ENCODE peak calls at places on chromosomes 2 and 18, in six cellular contexts. Q, D, A, U, B and P are unnamed samples.
A peak's percentile ranks its signal among the peaks of the same experiment; 100 is the strongest.

GRCh38 chr2:153543639-153544071 is 65.1 kb upstream of the RPRM start:
- DNase-seq in Q (no peak), U (peak; percentile 52), D (no peak), A (peak; percentile 47), B (no peak), P (no peak)

GRCh38 chr2:11179899-11180298 is 24.6 kb downstream of the SLC66A3 start:
- DNase-seq in D (no peak), Q (peak; percentile 48), A (no peak), B (no peak), U (no peak), P (no peak)

GRCh38 chr2:86368181-86368824 is 30.9 kb upstream of the REEP1 start:
- DNase-seq in Q (peak; percentile 39), B (peak; percentile 69), D (peak; percentile 60), A (peak; percentile 73), U (peak; percentile 79), P (no peak)

GRCh38 chr2:97851172-97851571 is 137.8 kb downstream of the ZAP70 start:
- DNase-seq in D (no peak), B (no peak), Q (no peak), A (no peak), U (no peak), P (no peak)

GRCh38 chr18:56436651-56437050 is 201.7 kb downstream of the TXNL1 start:
- DNase-seq in Q (no peak), A (no peak), D (no peak), U (no peak), B (no peak), P (no peak)

GRCh38 chr2:209577376-209578357 is 153.8 kb downstream of the MAP2 start:
- DNase-seq in U (no peak), A (no peak), B (peak; percentile 59), D (peak; percentile 7), Q (peak; percentile 6), P (peak; percentile 70)

GRCh38 chr2:183927367-183928355 is 670.7 kb upstream of the ZNF804A start:
- DNase-seq in A (peak; percentile 13), D (peak; percentile 88), B (no peak), U (no peak), Q (peak; percentile 12), P (peak; percentile 53)

GRCh38 chr2:107248932-107249331 is 363.0 kb upstream of the ST6GAL2 start:
- DNase-seq in Q (no peak), D (no peak), U (no peak), B (no peak), A (no peak), P (no peak)

GRCh38 chr2:124533226-124533954 is 508.3 kb downstream of the CNTNAP5 start:
- DNase-seq in Q (no peak), D (no peak), A (no peak), B (no peak), U (peak; percentile 44), P (no peak)

GRCh38 chr2:98348066-98348561 is 1.9 kb downstream of the CNGA3 start:
- DNase-seq in U (peak; percentile 75), D (peak; percentile 21), Q (no peak), A (peak; percentile 95), B (peak; percentile 30), P (peak; percentile 32)

GRCh38 chr18:68083776-68084175 is 567.3 kb upstream of the DSEL start:
- DNase-seq in A (no peak), Q (peak; percentile 56), B (no peak), D (no peak), U (no peak), P (no peak)

GRCh38 chr18:56789004-56789888 is 138.1 kb downstream of the WDR7 start:
- DNase-seq in A (peak; percentile 79), U (peak; percentile 59), D (peak; percentile 23), B (no peak), Q (peak; percentile 13), P (peak; percentile 37)

GRCh38 chr2:177393381-177393780 is 808 bp downstream of the AGPS start:
- DNase-seq in U (no peak), B (no peak), Q (no peak), A (peak; percentile 21), D (peak; percentile 24), P (no peak)

GRCh38 chr18:34600118-34600517 is 110.0 kb upstream of the DTNA start:
- DNase-seq in D (no peak), A (no peak), Q (peak; percentile 53), U (no peak), B (no peak), P (no peak)

GRCh38 chr2:96116424-96116878 is at the start of gene ADRA2B:
- DNase-seq in Q (no peak), D (peak; percentile 30), A (peak; percentile 85), B (peak; percentile 71), U (peak; percentile 90), P (peak; percentile 58)

GRCh38 chr2:234203135-234203984 is 152.9 kb downstream of the SPP2 start:
- DNase-seq in B (no peak), D (peak; percentile 98), A (no peak), Q (peak; percentile 96), U (no peak), P (peak; percentile 15)

GRCh38 chr2:80300346-80300745 is 4.2 kb downstream of the LRRTM1 start:
- DNase-seq in D (no peak), U (no peak), A (peak; percentile 23), Q (no peak), B (no peak), P (no peak)

GRCh38 chr2:96305091-96305978 is at the start of gene SNRNP200:
- DNase-seq in A (peak; percentile 91), Q (peak; percentile 72), B (peak; percentile 80), U (peak; percentile 86), D (peak; percentile 87), P (peak; percentile 89)

GRCh38 chr2:217650229-217650628 is 352.6 kb downstream of the TNS1 start:
- DNase-seq in B (no peak), D (no peak), A (peak; percentile 44), U (peak; percentile 35), Q (no peak), P (no peak)

GRCh38 chr2:95721726-95722125 is 129.9 kb downstream of the TRIM43 start:
- DNase-seq in Q (no peak), U (no peak), D (no peak), B (no peak), A (no peak), P (no peak)

GRCh38 chr2:105536175-105536574 is 137.3 kb upstream of the FHL2 start:
- DNase-seq in B (no peak), Q (no peak), U (no peak), D (no peak), A (no peak), P (no peak)

GRCh38 chr2:196987654-196988364 is 61.3 kb upstream of the PGAP1 start:
- DNase-seq in B (no peak), A (peak; percentile 53), U (no peak), D (peak; percentile 98), Q (peak; percentile 98), P (peak; percentile 68)

GRCh38 chr2:30266051-30266621 is 34.8 kb downstream of the LBH start:
- DNase-seq in D (peak; percentile 20), B (no peak), A (no peak), U (no peak), Q (no peak), P (no peak)

GRCh38 chr2:60794271-60794863 is 38.3 kb downstream of the PAPOLG start:
- DNase-seq in D (peak; percentile 29), U (no peak), Q (peak; percentile 27), A (peak; percentile 18), B (no peak), P (peak; percentile 74)

GRCh38 chr18:3540805-3541548 is 91.0 kb downstream of the TGIF1 start:
- DNase-seq in Q (no peak), B (no peak), A (peak; percentile 71), D (no peak), U (no peak), P (no peak)

GRCh38 chr2:119248311-119248710 is 24.7 kb downstream of the STEAP3 start:
- DNase-seq in Q (peak; percentile 88), B (no peak), U (no peak), A (no peak), D (peak; percentile 55), P (no peak)

GRCh38 chr2:200357845-200358244 is 51.4 kb downstream of the SPATS2L start:
- DNase-seq in U (no peak), D (no peak), A (no peak), Q (no peak), B (no peak), P (no peak)

GRCh38 chr18:74283646-74284045 is 8.1 kb downstream of the CYB5A start:
- DNase-seq in Q (no peak), D (no peak), A (no peak), B (no peak), U (no peak), P (no peak)
- H3K9ac ChIP-seq in Q (no peak overlapping the region), D (peak overlapping the region; percentile 5), A (no peak overlapping the region), B (no peak overlapping the region), U (no peak overlapping the region), P (no peak overlapping the region)

GRCh38 chr2:70753978-70754377 is 14.0 kb downstream of the ADD2 start:
- DNase-seq in A (no peak), D (no peak), U (no peak), B (no peak), Q (no peak), P (no peak)

GRCh38 chr2:70756126-70756525 is 11.9 kb downstream of the ADD2 start:
- DNase-seq in Q (no peak), D (no peak), U (no peak), B (no peak), A (no peak), P (no peak)

GRCh38 chr2:70751881-70752280 is 16.1 kb downstream of the ADD2 start:
- DNase-seq in U (no peak), A (no peak), D (no peak), B (no peak), Q (no peak), P (no peak)

GRCh38 chr2:70750320-70750719 is 17.7 kb downstream of the ADD2 start:
- DNase-seq in Q (no peak), B (no peak), U (no peak), D (no peak), A (peak; percentile 81), P (no peak)

GRCh38 chr2:70753031-70753430 is 15.0 kb downstream of the ADD2 start:
- DNase-seq in U (no peak), A (no peak), B (no peak), D (no peak), Q (no peak), P (no peak)
- H3K27me3 ChIP-seq in U (no peaks in the 10 kb centered on the region), A (no peaks in the 10 kb centered on the region), B (no peaks in the 10 kb centered on the region), D (peaks cover 9% of the 10 kb centered on the region), Q (no peaks in the 10 kb centered on the region), P (no peaks in the 10 kb centered on the region)

GRCh38 chr18:5625076-5625475 is 81.3 kb upstream of the EPB41L3 start:
- DNase-seq in A (peak; percentile 43), D (no peak), U (peak; percentile 48), Q (no peak), B (no peak), P (no peak)
- H3K18ac ChIP-seq in A (peak overlapping the region; percentile 11), D (no peak overlapping the region), U (no peak overlapping the region), Q (no peak overlapping the region), B (no peak overlapping the region), P (peak overlapping the region; percentile 43)

GRCh38 chr2:66568650-66569300 is 133.8 kb downstream of the MEIS1 start:
- DNase-seq in B (no peak), A (no peak), D (no peak), U (no peak), Q (no peak), P (no peak)
- H3K9ac ChIP-seq in B (no peak overlapping the region), A (no peak overlapping the region), D (peak overlapping the region; percentile 17), U (no peak overlapping the region), Q (no peak overlapping the region), P (no peak overlapping the region)

DNA sequence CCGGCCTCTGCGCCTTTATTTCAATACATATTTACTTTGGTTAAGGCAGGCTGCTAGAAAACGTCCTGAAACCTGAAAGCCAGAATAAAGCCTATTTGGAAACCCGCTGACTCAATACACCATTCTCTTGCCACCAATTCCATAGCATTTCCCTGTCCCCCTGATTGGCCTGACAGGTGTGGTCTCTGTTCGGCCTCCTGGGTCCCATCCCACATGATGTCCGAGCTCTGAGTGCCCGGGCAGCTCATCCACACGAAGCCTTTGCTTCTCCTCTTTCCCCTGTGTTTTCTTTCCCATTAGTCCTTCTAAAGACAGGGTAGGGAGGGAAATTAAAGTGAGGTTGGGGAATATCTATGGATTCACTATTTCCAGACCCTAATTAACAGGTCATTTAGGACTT is 42.6 kb upstream of the ZNF516 start:
- DNase-seq in A (no peak), B (no peak), D (no peak), Q (no peak), U (no peak), P (no peak)
- H3K27me3 ChIP-seq in A (no peaks in the 10 kb centered on the region), B (no peaks in the 10 kb centered on the region), D (peaks cover 4% of the 10 kb centered on the region), Q (no peaks in the 10 kb centered on the region), U (no peaks in the 10 kb centered on the region), P (no peaks in the 10 kb centered on the region)